ENCODE peak calls at places on chromosome 12, in six cellular contexts. F is K562, O is A549, K is HepG2, G is endothelial cell of umbilical vein, C is GM12878. U is an unnamed sample.

GRCh38 chr12:121404734-121405133 is 4.8 kb downstream of the RNF34 start:
- DNase-seq in F (no peak), O (no peak), K (peak), G (no peak), C (no peak), U (no peak)

GRCh38 chr12:95959107-95959506 is 16.0 kb downstream of the AMDHD1 start:
- DNase-seq in F (no peak), O (peak), K (peak), G (peak), C (no peak), U (peak)

GRCh38 chr12:116924558-116925453 is 14.1 kb downstream of the FBXW8 start:
- DNase-seq in F (no peak), O (no peak), K (peak), G (peak), C (peak), U (peak)

GRCh38 chr12:52769354-52769753 is 7.8 kb downstream of the KRT76 start:
- DNase-seq in F (no peak), O (no peak), K (no peak), G (no peak), C (no peak), U (no peak)

GRCh38 chr12:124767075-124767821 is 96.4 kb downstream of the SCARB1 start:
- DNase-seq in F (peak), O (peak), K (peak), G (peak), C (peak), U (peak)

GRCh38 chr12:117069926-117070900 is 29.0 kb downstream of the TESC start:
- DNase-seq in F (no peak), O (no peak), K (no peak), G (no peak), C (no peak), U (peak)

GRCh38 chr12:100077367-100077766 is 65.3 kb downstream of the BLTP3B start:
- DNase-seq in F (no peak), O (no peak), K (peak), G (no peak), C (no peak), U (peak)

GRCh38 chr12:7934560-7935463 is 1.2 kb downstream of the SLC2A3 start:
- DNase-seq in F (no peak), O (no peak), K (no peak), G (peak), C (no peak), U (peak)

GRCh38 chr12:10397311-10397710 is 7.5 kb upstream of the KLRK1 start:
- DNase-seq in F (no peak), O (no peak), K (no peak), G (no peak), C (no peak), U (peak)

GRCh38 chr12:120231316-120232011 is 30.6 kb upstream of the RPLP0 start:
- DNase-seq in F (peak), O (peak), K (peak), G (peak), C (no peak), U (peak)

GRCh38 chr12:118850244-118850825 is 131.0 kb upstream of the SRRM4 start:
- DNase-seq in F (peak), O (peak), K (peak), G (no peak), C (no peak), U (peak)

DNA sequence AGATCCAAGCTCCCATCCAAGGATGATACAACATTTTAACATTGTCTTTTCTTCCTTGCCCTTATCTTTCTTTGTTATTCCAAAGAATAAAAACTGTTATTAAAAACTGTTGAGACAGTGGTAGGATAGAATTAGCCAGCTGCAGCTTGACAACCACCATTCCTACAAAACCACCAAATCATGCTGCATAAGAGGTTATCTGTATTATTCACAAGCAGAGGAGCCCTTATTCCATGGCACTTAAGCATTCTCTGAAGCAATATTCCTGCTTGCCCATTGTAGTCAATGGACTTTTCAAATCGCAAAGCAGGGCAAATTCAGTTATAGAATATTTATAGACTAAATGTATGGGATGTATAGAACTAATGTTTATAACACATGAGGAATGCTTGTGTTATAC is 3.4 kb downstream of the ABCD2 start:
- DNase-seq in F (no peak), O (no peak), K (no peak), G (no peak), C (no peak), U (no peak)
- H3K4me3 ChIP-seq in F (no peak), O (no peak), K (no peak), G (no peak), C (peak), U (no peak)

GRCh38 chr12:26112703-26113147 is 12.1 kb downstream of the BHLHE41 start:
- DNase-seq in F (no peak), O (no peak), K (no peak), G (no peak), C (no peak), U (peak)
- TF ChIP-seq MYC in F (no peak), O (no peak), K (no peak), G (no peak), C (no peak), U (no peak)

GRCh38 chr12:57632369-57632897 is 568 bp downstream of the B4GALNT1 start:
- DNase-seq in F (peak), O (no peak), K (no peak), G (no peak), C (no peak), U (no peak)
- TF ChIP-seq MAX in F (no peak), O (no peak), K (no peak), G (no peak), C (no peak), U (no peak)

DNA sequence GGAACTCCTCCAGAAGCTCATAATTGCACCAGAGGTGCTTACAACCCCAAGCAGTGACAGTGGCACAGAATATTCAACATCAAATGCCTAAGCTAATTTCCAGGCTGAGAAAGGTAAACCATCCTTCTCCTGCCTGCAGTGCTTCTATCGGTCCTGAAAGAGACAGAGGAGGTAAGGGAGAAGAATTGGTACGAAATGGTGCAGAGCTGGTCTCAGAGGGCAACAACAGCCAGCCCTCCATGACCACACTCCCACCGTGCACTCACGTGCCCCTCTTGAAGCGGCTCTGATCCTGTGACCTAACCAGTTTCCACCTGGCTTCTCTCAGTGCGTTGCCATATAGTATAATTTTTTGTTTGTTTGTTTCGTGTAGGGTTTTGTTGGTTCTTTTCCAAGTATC is 1.5 kb upstream of the ATP2A2 start:
- DNase-seq in F (no peak), O (no peak), K (no peak), G (no peak), C (no peak), U (no peak)
- H3K4me3 ChIP-seq in F (no peak), O (peak), K (peak), G (no peak), C (no peak), U (no peak)

GRCh38 chr12:44078273-44078672 is 242.4 kb downstream of the TMEM117 start:
- DNase-seq in F (no peak), O (no peak), K (no peak), G (no peak), C (no peak), U (peak)
- TF ChIP-seq MYC in F (no peak), O (no peak), K (no peak), G (no peak), C (no peak), U (no peak)

GRCh38 chr12:23752245-23752644 is 197.2 kb downstream of the SOX5 start:
- DNase-seq in F (no peak), O (no peak), K (no peak), G (no peak), C (no peak), U (no peak)

GRCh38 chr12:23757541-23757962 is 191.9 kb downstream of the SOX5 start:
- DNase-seq in F (no peak), O (no peak), K (peak), G (peak), C (no peak), U (no peak)

GRCh38 chr12:23753627-23754358 is 195.7 kb downstream of the SOX5 start:
- DNase-seq in F (no peak), O (no peak), K (no peak), G (no peak), C (no peak), U (no peak)

GRCh38 chr12:23760495-23760894 is 189.0 kb downstream of the SOX5 start:
- DNase-seq in F (no peak), O (no peak), K (no peak), G (no peak), C (no peak), U (no peak)

DNA sequence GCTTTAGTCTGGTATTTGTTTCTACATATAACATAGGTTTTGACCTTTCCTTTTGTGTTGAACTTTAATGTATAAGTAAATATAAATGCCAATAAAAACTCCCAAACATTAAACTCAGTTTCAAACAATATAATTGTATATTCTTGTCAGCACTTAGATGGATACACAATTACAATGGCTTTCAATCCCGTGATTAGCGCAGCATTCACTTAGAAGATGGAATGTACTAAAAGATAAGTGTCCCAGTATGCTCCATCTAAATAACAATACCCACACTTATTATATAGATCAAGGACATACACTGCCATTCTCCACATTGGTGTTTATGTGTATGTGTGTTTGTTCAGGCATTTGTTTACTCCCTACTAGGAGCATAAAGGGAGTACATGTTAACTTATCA is 193.1 kb downstream of the SOX5 start:
- DNase-seq in F (no peak), O (no peak), K (no peak), G (no peak), C (no peak), U (no peak)
- TF ChIP-seq MAX in F (no peak), O (no peak), K (no peak), G (no peak), C (no peak), U (no peak)

DNA sequence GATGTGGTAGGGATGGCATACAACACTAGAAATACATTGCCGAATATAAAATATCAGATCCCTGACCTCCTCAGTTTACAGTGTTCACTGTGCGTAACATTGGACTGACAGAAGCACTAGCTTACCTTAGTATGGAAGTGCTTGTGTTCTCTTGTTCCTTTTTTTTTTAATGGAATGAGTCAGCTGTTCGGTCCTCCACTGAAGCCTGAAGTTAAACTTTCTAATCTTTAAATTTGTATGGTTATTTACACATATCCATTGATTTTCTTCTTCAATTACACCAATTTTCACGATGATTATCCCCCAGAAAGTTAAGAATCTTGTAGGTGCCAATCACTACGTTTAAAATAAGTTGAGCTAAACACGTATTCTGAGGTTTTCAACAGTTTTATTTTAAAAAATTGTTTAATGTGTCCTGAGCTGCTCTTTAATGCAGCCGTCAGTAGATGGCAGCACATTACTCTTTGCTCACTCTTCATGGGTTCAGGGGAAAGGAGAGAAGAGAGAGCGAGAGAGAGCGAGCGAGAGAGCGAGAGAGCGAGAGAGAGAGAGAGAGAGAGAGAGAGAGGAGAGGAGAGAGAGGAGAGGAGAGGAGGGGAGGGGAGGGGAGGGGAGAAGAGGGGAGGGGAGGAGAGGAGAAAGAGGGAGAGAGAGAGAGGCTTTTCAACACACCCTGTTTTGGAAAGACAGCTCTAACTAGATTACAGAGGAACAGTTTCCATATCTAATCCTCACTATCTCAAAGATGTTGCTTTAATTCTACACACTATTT is 134.7 kb upstream of the SCAF11 start:
- DNase-seq in F (peak), O (peak), K (peak), G (peak), C (no peak), U (peak)
- H3K4me3 ChIP-seq in F (no peak), O (peak), K (no peak), G (no peak), C (no peak), U (peak)

DNA sequence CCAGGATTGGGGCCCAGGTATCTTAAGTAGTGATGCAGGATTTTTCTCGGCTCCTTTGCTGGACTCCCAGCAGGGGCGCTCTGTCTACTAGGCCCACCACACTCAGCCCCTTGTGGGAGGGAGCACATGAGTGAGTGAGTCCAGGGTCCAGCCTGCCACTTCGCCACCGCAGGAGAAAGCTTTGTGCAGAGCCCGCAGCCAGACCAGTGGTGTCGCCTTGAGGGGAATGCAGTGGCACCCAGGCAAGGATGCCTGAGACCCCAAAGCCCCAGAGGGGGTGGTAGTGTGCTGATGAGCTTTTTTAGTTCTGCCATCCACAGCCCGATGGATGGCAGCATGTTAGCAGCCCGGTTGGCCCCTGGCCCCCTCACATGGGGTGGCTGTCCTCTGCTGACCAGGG is 5.4 kb upstream of the MRPS35 start:
- DNase-seq in F (no peak), O (no peak), K (peak), G (no peak), C (no peak), U (peak)
- TF ChIP-seq MYC in F (no peak), O (no peak), K (peak), G (no peak), C (no peak), U (no peak)

GRCh38 chr12:108821407-108822397 is 35.7 kb downstream of the SSH1 start:
- DNase-seq in F (no peak), O (no peak), K (no peak), G (no peak), C (no peak), U (peak)
- TF ChIP-seq MAX in F (no peak), O (no peak), K (no peak), G (no peak), C (no peak), U (no peak)